ENCODE peak calls at places on chromosomes 3 and 15, in five cellular contexts. L is naive thymus-derived CD4-positive, alpha-beta T cell; Q is K562; U is left ventricle myocardium inferior; A is effector memory CD4-positive, alpha-beta T cell. D is an unnamed sample. For H3K4me1, the result is how much of the 10 kb centered on the place peaks cover.

GRCh38 chr3:190017575-190018288 is 103.0 kb downstream of the P3H2 start:
- DNase-seq in Q (no peak), L (no peak), A (no peak), U (no peak), D (no peak)

GRCh38 chr3:171248426-171249115 is 211.6 kb downstream of the TNIK start:
- DNase-seq in U (no peak), L (no peak), A (no peak), Q (no peak), D (no peak)

GRCh38 chr15:45871121-45871855 is 236.5 kb downstream of the SQOR start:
- DNase-seq in A (no peak), Q (no peak), U (no peak), L (no peak), D (no peak)

GRCh38 chr3:133572158-133573053 is 1.1 kb upstream of the CDV3 start:
- DNase-seq in L (peak), Q (peak), A (no peak), U (no peak), D (no peak)

GRCh38 chr3:115399751-115400150 is 223.6 kb upstream of the GAP43 start:
- DNase-seq in L (no peak), Q (no peak), A (no peak), U (no peak), D (no peak)

GRCh38 chr15:90552162-90552928 is 22.6 kb downstream of the CRTC3 start:
- DNase-seq in Q (no peak), A (no peak), L (no peak), U (no peak), D (no peak)

GRCh38 chr15:58552505-58553364 is 120.9 kb downstream of the LIPC start:
- DNase-seq in A (no peak), Q (no peak), U (no peak), L (no peak), D (no peak)

GRCh38 chr3:29071077-29071634 is 209.7 kb upstream of the RBMS3 start:
- DNase-seq in Q (no peak), L (no peak), U (no peak), A (no peak), D (no peak)

GRCh38 chr15:41501961-41502786 is 8.5 kb downstream of the ITPKA start:
- DNase-seq in A (no peak), L (peak), U (no peak), Q (no peak), D (no peak)

GRCh38 chr3:52253314-52254260 is 8.0 kb downstream of the PPM1M start:
- DNase-seq in Q (no peak), A (peak), L (peak), U (no peak), D (no peak)

GRCh38 chr15:85825118-85825517 is 30.4 kb upstream of the KLHL25 start:
- DNase-seq in U (no peak), Q (no peak), L (no peak), A (no peak), D (no peak)

GRCh38 chr15:78067328-78068241 is 9.9 kb downstream of the TBC1D2B start:
- DNase-seq in L (no peak), Q (no peak), U (no peak), A (no peak), D (no peak)

GRCh38 chr3:188306435-188306980 is 152.6 kb downstream of the LPP start:
- DNase-seq in U (no peak), Q (no peak), A (no peak), L (no peak), D (no peak)

GRCh38 chr15:63358296-63359029 is 23.2 kb downstream of the CA12 start:
- DNase-seq in L (no peak), A (no peak), U (no peak), Q (no peak), D (no peak)

GRCh38 chr3:193902557-193903256 is 233.2 kb upstream of the HES1 start:
- DNase-seq in Q (no peak), A (no peak), L (no peak), U (no peak), D (peak)

GRCh38 chr15:40379853-40380252 is 2.7 kb upstream of the KNSTRN start:
- DNase-seq in L (no peak), U (peak), Q (peak), A (no peak), D (no peak)

DNA sequence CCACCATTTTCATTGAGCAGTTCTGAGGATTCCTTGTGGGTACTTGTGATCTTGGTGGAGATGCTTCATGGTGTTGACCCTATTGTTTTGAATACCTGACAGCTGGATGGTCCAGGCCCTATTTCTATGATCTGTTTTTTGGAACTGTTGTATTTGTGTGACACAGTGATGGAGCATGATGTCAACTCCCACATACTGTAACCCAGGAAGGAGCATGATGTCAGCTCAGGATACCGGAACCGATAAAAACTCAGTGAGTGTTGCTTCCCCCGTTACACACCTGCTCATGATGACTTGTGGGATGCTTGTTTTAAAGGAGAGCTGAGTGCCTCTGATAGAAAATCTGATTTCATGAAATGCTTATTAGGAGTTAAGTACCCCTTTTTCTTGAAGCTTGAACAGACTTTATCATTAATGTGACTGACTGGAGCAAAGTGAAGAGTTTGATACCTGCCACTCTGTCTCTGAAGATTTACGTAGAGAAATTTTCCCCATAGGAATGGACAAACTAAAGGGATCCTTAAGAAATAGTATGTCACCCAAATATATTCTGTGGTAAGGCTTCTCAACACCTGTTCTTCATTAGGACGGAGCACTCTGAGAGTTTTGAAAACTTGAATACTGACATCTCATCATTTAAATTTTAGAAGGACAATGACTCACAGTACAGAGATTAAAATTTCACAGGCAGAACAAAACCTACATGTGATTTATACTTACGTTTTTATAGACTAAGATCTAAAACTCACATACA is 45.3 kb downstream of the ZBTB38 start:
- DNase-seq in Q (no peak), U (no peak), L (peak), A (no peak), D (no peak)
- H3K4me1 ChIP-seq in Q (under half), U (half or more), L (half or more), A (under half), D (under half)

DNA sequence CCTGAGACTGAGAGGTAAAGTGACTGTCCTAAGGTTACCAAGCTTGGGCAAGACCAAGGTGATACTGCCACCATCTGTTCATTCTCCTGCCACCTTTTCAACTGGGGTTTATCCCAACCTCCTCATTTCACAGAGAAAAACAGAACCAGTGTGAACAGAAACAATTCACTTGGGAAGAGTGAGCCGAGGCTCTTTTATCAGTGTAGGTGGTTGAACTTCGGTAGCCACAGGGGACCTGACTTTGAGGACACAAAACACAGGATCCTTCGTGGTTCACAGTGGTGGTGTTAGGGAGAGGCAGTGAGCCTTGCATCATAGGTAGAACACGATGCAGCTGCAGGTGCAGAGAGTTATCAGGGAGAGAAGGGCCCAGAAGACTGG is 72.8 kb upstream of the ICE2 start:
- DNase-seq in Q (no peak), L (no peak), U (no peak), A (no peak), D (no peak)
- H3K4me1 ChIP-seq in Q (under half), L (half or more), U (half or more), A (half or more), D (under half)

GRCh38 chr15:75050283-75050682 is 26.9 kb downstream of the PPCDC start:
- DNase-seq in U (no peak), Q (no peak), L (no peak), A (no peak), D (no peak)

GRCh38 chr15:75051161-75051560 is 27.8 kb downstream of the PPCDC start:
- DNase-seq in Q (no peak), U (peak), A (no peak), L (no peak), D (no peak)

GRCh38 chr15:75053748-75054125 is 30.3 kb downstream of the PPCDC start:
- DNase-seq in U (no peak), L (no peak), A (no peak), Q (no peak), D (no peak)

GRCh38 chr15:75052972-75053747 is 29.8 kb downstream of the PPCDC start:
- DNase-seq in Q (no peak), L (no peak), U (no peak), A (no peak), D (no peak)

GRCh38 chr15:75051711-75052110 is 28.3 kb downstream of the PPCDC start:
- DNase-seq in U (no peak), L (no peak), Q (no peak), A (no peak), D (no peak)
- H3K4me1 ChIP-seq in U (half or more), L (under half), Q (under half), A (under half), D (under half)

GRCh38 chr3:156973954-156974353 is 147.8 kb downstream of the LEKR1 start:
- DNase-seq in A (no peak), Q (no peak), U (no peak), L (no peak), D (no peak)
- H3K4me1 ChIP-seq in A (under half), Q (under half), U (under half), L (under half), D (under half)

DNA sequence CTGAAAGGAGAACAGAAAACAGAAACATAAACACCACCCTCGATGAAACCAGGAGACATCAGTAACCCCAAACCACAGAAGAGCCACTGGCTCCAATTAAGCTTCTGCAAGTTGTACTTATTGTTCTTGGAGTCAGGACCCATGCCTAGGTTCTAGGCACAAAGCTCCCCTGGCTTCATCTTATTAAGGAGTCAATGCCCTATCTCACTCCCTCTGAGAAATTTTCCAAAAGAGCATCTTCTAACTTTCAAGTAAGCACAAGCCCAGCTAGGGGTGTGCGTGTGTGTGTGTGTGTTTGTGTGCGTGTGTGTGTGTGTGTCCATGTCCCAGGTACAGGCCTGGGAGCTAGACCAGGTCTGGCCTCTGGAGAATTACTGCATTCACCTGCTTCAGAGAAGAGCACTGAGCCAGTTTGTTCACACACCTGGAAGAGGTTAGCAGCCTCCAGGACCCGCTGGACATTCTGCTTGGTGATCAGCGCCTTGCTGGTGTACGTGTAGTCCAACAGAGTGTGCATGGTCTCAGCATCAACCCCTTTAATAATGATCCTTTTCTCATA is 28.0 kb downstream of the KLHL6 start:
- DNase-seq in Q (no peak), U (no peak), A (no peak), L (no peak), D (no peak)
- H3K4me1 ChIP-seq in Q (under half), U (under half), A (under half), L (under half), D (under half)

DNA sequence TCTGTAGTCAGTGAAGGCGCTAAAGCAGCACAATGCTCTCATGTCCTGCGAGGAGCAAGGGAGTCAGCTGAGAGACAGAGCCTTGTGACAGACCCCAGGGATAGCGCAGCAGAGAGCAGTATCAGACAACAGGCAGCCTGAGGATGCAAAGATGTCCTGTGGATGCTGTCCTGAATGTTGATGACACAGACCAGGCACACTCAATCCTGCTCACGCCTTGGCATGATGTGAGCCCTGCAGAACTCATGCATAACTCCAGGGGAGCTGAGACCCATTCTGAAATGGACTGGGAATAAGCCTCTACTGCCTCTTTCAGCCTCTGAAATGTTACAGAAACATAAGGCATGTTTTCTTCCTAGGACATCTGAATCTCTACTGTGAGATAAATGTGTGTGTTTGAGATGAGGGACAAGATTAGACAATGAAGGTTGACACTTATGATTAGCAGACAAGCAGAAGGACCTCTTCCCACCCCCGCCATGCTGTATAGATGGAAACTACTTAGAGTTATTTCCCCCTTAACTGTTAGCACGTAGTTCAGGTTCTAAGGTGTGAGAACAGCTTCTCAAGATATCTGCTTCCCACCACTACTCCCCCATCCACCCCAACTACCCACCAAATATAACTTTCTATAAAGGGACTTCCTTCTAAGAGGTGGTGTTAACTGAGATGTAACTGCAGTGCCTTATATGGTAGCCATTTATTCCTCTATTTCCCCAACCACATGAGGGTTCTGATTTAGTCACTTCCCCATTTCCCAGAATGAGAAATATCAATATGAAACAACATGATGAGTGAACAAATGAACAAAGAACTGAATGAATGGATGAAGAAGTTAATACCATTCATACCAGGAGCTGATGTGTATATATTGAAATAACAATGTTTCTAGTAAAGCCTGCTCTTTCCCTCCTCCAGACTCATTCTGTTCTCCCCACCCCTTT is 7.4 kb upstream of the RFTN1 start:
- DNase-seq in U (no peak), Q (no peak), A (no peak), L (no peak), D (no peak)
- H3K4me1 ChIP-seq in U (under half), Q (under half), A (under half), L (under half), D (under half)

D was measured in neuronal stem cell.